ENCODE peak calls at places on chromosomes 1 and 21, in eight cellular contexts. N is BE2C, D is osteocyte, F is lower leg skin, W is adrenal gland, V is right lobe of liver, G is left ventricle myocardium inferior, E is tibial nerve. Z is an unnamed sample.
A peak's percentile ranks its signal among the peaks of the same experiment; 100 is the strongest.

GRCh38 chr1:55542901-55543504 is 327.8 kb upstream of the USP24 start:
- DNase-seq in N (no peak), D (no peak), F (no peak), W (no peak), V (no peak), G (no peak), E (no peak), Z (no peak)

GRCh38 chr1:28893403-28894102 is 20.8 kb upstream of the EPB41 start:
- DNase-seq in N (peak; percentile 22), D (no peak), F (no peak), W (no peak), V (no peak), G (no peak), E (no peak), Z (no peak)

GRCh38 chr21:32372755-32373154 is 20.1 kb downstream of the URB1 start:
- DNase-seq in N (no peak), D (no peak), F (no peak), W (no peak), V (no peak), G (no peak), E (no peak), Z (no peak)

GRCh38 chr21:41754481-41754891 is 12.4 kb downstream of the RIPK4 start:
- DNase-seq in N (no peak), D (no peak), F (no peak), W (no peak), V (no peak), G (no peak), E (no peak), Z (no peak)

GRCh38 chr1:218779341-218779831 is 394.3 kb upstream of the LYPLAL1 start:
- DNase-seq in N (no peak), D (no peak), F (no peak), W (no peak), V (no peak), G (no peak), E (no peak), Z (no peak)

GRCh38 chr1:5620997-5621396 is 371.2 kb downstream of the NPHP4 start:
- DNase-seq in N (no peak), D (no peak), F (no peak), W (no peak), V (no peak), G (no peak), E (no peak), Z (no peak)

GRCh38 chr1:218750216-218750970 is 405.3 kb downstream of the TGFB2 start:
- DNase-seq in N (no peak), D (no peak), F (no peak), W (no peak), V (no peak), G (no peak), E (no peak), Z (no peak)

GRCh38 chr1:114033219-114033706 is 54.0 kb downstream of the OLFML3 start:
- DNase-seq in N (no peak), D (no peak), F (no peak), W (no peak), V (no peak), G (no peak), E (no peak), Z (no peak)

GRCh38 chr1:1619917-1620361 is 4.6 kb downstream of the MIB2 start:
- DNase-seq in N (peak; percentile 55), D (no peak), F (no peak), W (no peak), V (peak; percentile 91), G (peak; percentile 75), E (no peak), Z (no peak)
- TF ChIP-seq CTCF in N (peak; percentile 55), D (no peak), F (no peak), W (no peak), V (no peak), G (peak; percentile 50), E (no peak), Z (no peak)

GRCh38 chr1:157622471-157622870 is 24.6 kb upstream of the FCRL4 start:
- DNase-seq in N (no peak), D (no peak), F (no peak), W (no peak), V (no peak), G (no peak), E (no peak), Z (no peak)

GRCh38 chr1:157628773-157629172 is 30.9 kb upstream of the FCRL4 start:
- DNase-seq in N (no peak), D (no peak), F (no peak), W (no peak), V (no peak), G (no peak), E (no peak), Z (no peak)

GRCh38 chr1:157624471-157624870 is 26.6 kb upstream of the FCRL4 start:
- DNase-seq in N (no peak), D (no peak), F (no peak), W (no peak), V (no peak), G (no peak), E (no peak), Z (no peak)

DNA sequence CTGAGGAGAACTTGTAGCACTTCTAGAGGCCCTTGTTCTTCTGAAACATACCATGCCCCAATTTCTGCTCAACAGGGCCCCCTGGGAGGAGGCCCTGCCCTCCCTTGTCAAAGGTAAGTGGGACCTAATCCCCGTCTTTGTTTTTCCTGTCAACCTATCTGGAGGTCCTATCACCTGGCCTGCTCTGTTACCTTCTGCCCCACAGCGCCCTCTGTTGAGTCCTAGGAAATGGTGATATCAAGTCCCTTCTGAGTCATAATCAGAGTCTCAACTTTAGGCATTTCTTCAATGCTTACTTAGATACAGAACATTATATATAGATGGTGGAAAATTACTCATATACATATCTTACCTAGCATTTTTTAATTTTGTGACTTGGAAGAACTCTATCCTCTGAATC is 28.2 kb upstream of the FCRL4 start:
- DNase-seq in N (no peak), D (no peak), F (no peak), W (no peak), V (no peak), G (no peak), E (no peak), Z (no peak)
- TF ChIP-seq CTCF in N (peak; percentile 32), D (no peak), F (no peak), W (no peak), V (no peak), G (no peak), E (peak; percentile 22), Z (peak; percentile 47)

GRCh38 chr1:31976401-31976800 is 37.3 kb upstream of the KHDRBS1 start:
- DNase-seq in N (no peak), D (no peak), F (no peak), W (peak; percentile 33), V (no peak), G (no peak), E (no peak), Z (no peak)

GRCh38 chr1:31981976-31982375 is 31.7 kb upstream of the KHDRBS1 start:
- DNase-seq in N (no peak), D (no peak), F (no peak), W (no peak), V (no peak), G (no peak), E (no peak), Z (no peak)

GRCh38 chr1:31978853-31979400 is 34.7 kb upstream of the KHDRBS1 start:
- DNase-seq in N (no peak), D (no peak), F (no peak), W (no peak), V (no peak), G (no peak), E (no peak), Z (no peak)

GRCh38 chr1:31980835-31981782 is 32.6 kb upstream of the KHDRBS1 start:
- DNase-seq in N (no peak), D (no peak), F (no peak), W (no peak), V (no peak), G (no peak), E (no peak), Z (no peak)

DNA sequence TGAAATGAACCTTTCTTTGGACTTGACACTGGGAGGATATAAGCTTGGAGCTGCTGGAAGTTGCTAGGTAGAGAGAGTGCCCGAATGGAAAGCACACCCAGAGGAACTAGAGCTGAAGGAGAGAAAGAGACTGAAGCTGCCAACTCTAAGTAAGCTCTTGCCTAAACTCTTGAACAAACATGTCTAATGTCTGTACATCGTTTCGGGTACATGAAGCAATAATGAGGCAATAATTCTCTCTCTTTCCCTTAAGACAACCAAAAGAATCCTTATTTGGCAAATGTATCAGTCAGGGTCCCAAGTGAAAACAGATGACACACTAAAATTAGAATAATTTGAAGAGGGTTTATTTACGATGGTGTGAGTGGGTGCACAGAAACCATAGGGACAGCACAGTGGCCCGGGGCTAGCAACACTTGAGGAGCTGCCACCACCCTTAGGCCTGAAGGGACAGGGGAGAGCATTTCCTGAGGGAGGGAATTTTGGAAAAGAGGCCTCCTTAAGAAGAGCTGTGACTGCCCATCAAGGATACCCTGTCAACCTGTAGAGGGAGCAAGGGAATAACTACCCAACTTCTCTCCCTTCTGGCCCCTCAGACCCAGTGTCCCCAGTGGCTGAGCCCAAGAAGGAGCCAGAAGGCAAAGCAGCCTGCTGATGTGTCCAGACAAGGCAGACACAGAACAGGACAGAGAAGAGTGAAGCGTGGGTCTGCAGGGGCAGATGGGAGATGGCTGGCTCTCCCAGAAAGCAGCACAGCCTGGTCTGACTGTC is 36.1 kb upstream of the KHDRBS1 start:
- DNase-seq in N (peak; percentile 55), D (no peak), F (no peak), W (no peak), V (no peak), G (no peak), E (no peak), Z (no peak)
- TF ChIP-seq CTCF in N (peak; percentile 53), D (peak; percentile 54), F (no peak), W (no peak), V (peak; percentile 11), G (peak; percentile 42), E (peak; percentile 14), Z (peak; percentile 21)

GRCh38 chr1:156813298-156813697 is 3.4 kb downstream of the SH2D2A start:
- DNase-seq in N (no peak), D (no peak), F (no peak), W (no peak), V (no peak), G (no peak), E (no peak), Z (no peak)

GRCh38 chr1:156815307-156815826 is 1.3 kb downstream of the SH2D2A start:
- DNase-seq in N (no peak), D (no peak), F (no peak), W (no peak), V (no peak), G (peak; percentile 72), E (peak; percentile 26), Z (no peak)

GRCh38 chr1:156812293-156812990 is 4.2 kb downstream of the SH2D2A start:
- DNase-seq in N (no peak), D (no peak), F (no peak), W (no peak), V (no peak), G (no peak), E (no peak), Z (no peak)

GRCh38 chr1:156814571-156815260 is 1.9 kb downstream of the SH2D2A start:
- DNase-seq in N (no peak), D (no peak), F (no peak), W (no peak), V (no peak), G (no peak), E (no peak), Z (no peak)

DNA sequence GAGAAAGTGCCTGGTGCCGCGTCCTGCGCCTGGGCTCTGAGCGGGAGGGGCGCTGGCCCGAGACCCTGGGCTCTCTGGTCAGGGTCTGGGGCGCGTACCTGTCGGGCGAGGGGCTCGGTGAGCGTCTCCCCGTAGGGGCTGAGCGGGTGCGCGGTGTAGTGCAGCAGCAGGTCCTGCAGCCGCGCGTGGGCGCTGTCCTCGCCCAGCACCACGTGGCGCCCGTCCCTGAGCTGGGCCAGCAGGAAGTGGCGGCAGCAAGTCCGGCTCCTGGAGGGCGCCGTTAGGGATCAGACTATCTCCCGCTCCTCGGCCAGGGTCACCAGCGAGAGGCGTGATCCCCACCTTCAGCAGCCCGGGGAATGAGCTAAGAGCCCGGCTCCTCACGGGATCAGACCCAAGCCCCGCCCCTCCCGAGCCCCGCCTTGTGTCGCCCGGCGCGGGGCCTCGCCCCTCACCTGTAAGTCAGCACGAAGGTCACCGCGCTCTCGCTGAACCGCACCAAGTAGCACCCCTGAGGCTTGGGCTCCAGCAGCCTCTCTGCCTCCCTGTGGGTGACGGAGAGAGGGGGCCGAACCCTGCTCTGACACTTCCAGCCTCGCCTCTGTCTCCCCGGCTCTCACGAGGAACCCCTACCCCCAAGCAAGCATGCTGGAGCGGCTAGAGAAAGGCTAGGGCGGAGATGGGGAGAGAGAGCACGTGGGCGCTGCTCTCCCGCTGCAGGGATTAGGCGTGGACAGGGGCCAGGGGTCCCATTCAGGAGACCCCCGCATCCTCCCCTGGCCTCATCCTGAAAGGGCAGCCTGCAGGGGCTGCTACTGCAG is 2.7 kb downstream of the SH2D2A start:
- DNase-seq in N (peak; percentile 49), D (no peak), F (peak; percentile 90), W (peak; percentile 56), V (peak; percentile 53), G (peak; percentile 67), E (peak; percentile 33), Z (peak; percentile 66)
- TF ChIP-seq CTCF in N (peak; percentile 35), D (peak; percentile 56), F (no peak), W (peak; percentile 54), V (peak; percentile 48), G (peak; percentile 67), E (peak; percentile 48), Z (peak; percentile 81)